ENCODE peak calls at places on chromosomes 5 and 9, in four cellular contexts. X is heart right ventricle; H is upper lobe of right lung; B is naive thymus-derived CD4-positive, alpha-beta T cell. L is an unnamed sample.
A peak's percentile ranks its signal among the peaks of the same experiment; 100 is the strongest.

GRCh38 chr5:143498821-143499220 is 95.3 kb upstream of the NR3C1 start:
- DNase-seq in X (no peak), B (no peak), H (no peak), L (no peak)

GRCh38 chr9:1604942-1605560 is 410.1 kb upstream of the SMARCA2 start:
- DNase-seq in B (no peak), H (no peak), X (no peak), L (no peak)

GRCh38 chr5:96431376-96432244 is 1.4 kb downstream of the PCSK1 start:
- DNase-seq in B (no peak), H (no peak), X (no peak), L (no peak)

GRCh38 chr5:25345240-25345771 is 700.5 kb upstream of the CDH10 start:
- DNase-seq in H (no peak), X (no peak), B (no peak), L (no peak)

GRCh38 chr5:10913846-10914245 is 152.8 kb upstream of the DAP start:
- DNase-seq in H (no peak), B (no peak), X (no peak), L (peak; percentile 33)

GRCh38 chr5:128534729-128535128 is 3.3 kb downstream of the FBN2 start:
- DNase-seq in H (no peak), B (no peak), X (no peak), L (peak; percentile 64)

GRCh38 chr9:110029422-110029814 is 178.5 kb downstream of the C9orf152 start:
- DNase-seq in H (no peak), B (no peak), X (no peak), L (peak; percentile 70)

GRCh38 chr9:72292184-72292787 is 72.7 kb downstream of the ZFAND5 start:
- DNase-seq in H (no peak), B (no peak), X (no peak), L (no peak)

GRCh38 chr9:78187763-78188495 is 47.9 kb upstream of the CEP78 start:
- DNase-seq in H (peak; percentile 73), X (peak; percentile 28), B (no peak), L (no peak)

DNA sequence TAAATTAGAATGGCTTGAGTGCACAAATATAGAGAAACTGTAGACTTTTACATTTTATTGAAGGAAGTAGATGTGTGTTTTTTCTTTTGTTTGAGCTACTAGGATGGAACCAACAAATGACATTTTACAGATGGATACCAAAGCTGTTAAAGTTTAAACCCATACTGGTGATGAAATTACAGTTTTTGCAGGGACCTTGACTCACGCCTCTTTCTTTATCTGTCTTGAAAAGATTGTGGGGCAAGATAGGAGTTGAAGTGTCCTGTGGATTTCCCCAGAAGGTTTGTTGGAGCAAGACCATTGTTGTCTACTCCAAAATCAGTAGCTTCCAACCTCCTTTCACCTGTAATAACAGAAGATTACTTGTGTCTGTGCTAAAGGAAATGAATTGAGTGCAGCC is 4.0 kb upstream of the C5orf63 start:
- DNase-seq in X (no peak), H (no peak), B (no peak), L (no peak)
- H3K27ac ChIP-seq in X (no peak overlapping the region), H (no peak overlapping the region), B (no peak overlapping the region), L (no peak overlapping the region)

DNA sequence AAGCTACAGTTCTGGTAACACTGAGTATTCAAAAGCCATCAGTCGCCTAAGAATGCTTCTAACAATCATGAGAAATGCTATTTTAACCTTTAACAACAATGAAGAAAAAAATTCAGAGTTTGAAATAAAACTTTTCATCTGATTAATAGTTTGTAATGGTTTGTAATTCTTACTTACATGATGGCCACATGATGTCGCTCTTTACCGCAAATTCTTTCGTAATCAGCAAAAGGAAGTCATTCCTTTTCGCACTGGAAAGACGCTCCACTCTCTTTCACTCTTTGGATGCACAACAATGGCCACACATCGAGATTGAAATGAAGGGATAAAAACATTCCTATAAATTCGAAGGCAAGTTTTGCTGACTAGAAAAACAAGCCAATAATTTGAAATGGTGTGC is at the start of gene PCDHA7:
- DNase-seq in X (no peak), H (no peak), B (no peak), L (no peak)
- H3K4me3 ChIP-seq in X (no peak within 1 kb of the TSS), H (peak within 1 kb of the TSS; percentile 0), B (no peak within 1 kb of the TSS), L (no peak within 1 kb of the TSS)

DNA sequence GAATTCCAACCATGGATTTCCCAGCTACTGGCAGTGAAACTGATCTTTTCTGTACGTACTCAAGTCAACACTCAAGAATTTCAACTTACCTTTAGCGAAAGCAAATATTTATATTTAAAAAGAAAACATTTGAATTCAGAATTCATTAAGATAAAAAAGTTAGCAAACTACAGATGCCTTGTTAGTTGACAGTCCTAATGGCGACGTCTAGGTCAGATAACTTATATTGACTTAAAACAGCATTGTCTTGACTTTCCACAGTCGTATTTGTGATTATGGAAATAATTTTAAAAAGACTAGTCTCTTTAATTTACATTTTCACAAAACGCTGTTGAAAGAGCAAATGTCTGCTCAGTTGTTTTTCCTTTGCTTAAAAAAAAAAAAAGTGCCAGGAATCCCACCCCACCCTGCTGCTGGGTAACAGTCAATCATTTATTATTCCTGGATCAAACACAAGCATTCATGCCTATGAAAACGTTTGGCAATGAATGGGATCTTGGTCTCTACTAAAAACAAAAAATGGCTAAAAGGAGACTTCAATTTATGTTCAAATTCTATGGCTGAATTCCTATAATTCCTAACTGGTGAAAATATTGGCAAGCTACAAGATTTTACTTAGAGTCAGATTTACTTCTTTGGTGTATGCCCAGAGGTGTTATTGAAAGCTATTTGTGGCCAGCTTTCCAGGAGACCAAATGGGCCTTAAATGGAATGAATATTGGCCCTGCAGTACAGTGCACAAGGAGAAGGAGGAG is 22.0 kb downstream of the OR2S2 start:
- DNase-seq in H (no peak), B (no peak), X (no peak), L (no peak)
- H3K27ac ChIP-seq in H (no peak overlapping the region), B (no peak overlapping the region), X (no peak overlapping the region), L (no peak overlapping the region)

DNA sequence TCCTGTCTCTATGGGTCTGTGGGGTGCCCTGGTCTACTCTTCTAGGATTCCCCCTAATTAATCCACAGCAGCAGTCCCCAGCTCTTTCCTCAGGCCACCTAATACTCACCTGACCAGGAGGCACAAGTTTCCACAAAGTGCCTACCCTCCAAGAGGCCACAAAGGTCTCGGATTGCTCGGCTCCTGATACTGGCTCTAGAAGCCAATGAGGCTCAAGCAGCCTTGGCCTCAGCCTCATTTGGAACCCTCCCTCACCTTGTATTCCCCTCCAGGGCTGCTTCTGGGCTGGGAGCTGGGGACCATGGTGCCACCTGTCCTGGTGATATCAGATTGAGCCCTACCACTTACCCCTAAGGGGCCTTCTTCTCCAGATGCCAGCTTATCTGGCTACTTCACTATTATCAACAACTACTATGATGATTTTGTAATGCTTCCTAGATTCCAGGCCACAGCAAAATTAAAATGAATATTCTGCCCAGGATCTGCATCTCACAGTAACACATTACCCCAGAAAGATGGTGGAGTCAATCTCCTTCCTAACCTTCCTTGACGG is 103.7 kb upstream of the SPOCK1 start:
- DNase-seq in B (no peak), H (no peak), X (no peak), L (no peak)
- H3K4me3 ChIP-seq in B (no peak overlapping the region), H (no peak overlapping the region), X (no peak overlapping the region), L (no peak overlapping the region)

GRCh38 chr9:137407590-137408300 is 15.2 kb downstream of the EXD3 start:
- DNase-seq in H (no peak), B (no peak), X (peak; percentile 62), L (no peak)

GRCh38 chr9:137404971-137405584 is 17.9 kb downstream of the EXD3 start:
- DNase-seq in B (no peak), H (no peak), X (no peak), L (no peak)

GRCh38 chr9:137406876-137407589 is 15.9 kb downstream of the EXD3 start:
- DNase-seq in B (peak; percentile 76), H (peak; percentile 85), X (peak; percentile 79), L (no peak)

GRCh38 chr9:137405677-137406081 is 17.3 kb downstream of the EXD3 start:
- DNase-seq in H (no peak), B (no peak), X (no peak), L (no peak)

GRCh38 chr9:137406085-137406773 is 16.7 kb downstream of the EXD3 start:
- DNase-seq in H (no peak), B (no peak), X (no peak), L (no peak)
- H3K27ac ChIP-seq in H (no peak overlapping the region), B (no peak overlapping the region), X (peak overlapping the region; percentile 79), L (no peak overlapping the region)

DNA sequence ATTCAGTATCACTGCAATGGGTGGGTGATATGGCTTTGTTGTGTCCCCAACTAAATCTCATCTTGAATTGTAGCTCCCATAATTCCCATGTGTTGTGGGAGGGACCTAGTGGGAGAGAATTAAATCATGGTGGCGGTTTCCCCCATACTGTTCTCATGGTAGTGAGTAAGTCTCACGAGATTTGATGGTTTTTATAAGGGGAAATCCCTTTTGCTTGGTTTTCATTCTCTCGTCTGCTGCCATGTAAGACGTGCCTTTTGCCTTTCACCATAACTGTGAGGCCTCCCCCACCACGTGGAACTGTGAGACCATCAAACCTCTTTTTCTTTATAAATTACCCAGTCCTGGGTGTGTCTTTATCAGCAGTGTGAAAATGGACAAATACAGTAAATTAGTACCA is 9.5 kb upstream of the NANS start:
- DNase-seq in H (no peak), X (no peak), B (no peak), L (no peak)
- H3K4me3 ChIP-seq in H (no peak overlapping the region), X (no peak overlapping the region), B (no peak overlapping the region), L (no peak overlapping the region)

DNA sequence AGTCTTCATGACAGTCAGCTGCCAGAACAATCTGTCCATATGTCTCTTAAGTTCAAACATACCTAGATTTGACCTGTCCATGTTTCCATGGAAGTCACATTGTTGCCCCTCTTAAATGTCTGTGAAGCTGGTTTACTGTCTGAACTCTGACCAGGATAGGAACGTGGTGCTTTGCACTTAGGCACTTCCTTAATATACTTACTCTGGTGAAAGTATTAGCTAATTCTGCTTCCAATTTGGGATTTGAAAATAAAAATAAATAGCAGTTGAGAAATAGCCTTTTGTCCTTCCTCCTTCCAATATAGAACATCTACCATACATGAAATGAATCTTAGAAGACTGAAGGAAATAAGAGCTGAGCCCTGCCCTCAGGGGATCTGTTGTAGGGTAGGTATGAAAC is 524.5 kb upstream of the CLINT1 start:
- DNase-seq in X (no peak), B (no peak), H (no peak), L (no peak)
- H3K27ac ChIP-seq in X (no peak overlapping the region), B (no peak overlapping the region), H (no peak overlapping the region), L (peak overlapping the region; percentile 4)

DNA sequence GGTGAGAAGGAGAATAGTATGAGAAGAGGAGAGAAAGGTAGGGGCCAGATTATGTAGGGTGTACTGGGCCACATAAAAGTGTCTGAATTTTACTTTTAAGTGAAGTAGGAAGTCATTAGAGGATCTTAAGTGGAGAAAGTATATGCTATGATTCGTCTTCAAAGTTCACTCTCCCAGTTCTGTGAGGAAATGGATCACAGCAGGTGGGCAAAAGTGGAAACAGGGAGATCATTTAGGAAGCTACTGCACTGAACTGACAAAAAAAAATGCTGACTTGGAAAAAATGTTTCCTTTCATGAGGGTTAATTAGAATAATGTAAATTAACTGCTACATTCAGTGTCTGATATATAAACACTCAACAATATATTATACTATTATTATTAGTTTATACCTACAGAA is 2.4 kb downstream of the KIF24 start:
- DNase-seq in X (no peak), H (no peak), B (no peak), L (no peak)
- H3K4me3 ChIP-seq in X (no peak overlapping the region), H (no peak overlapping the region), B (no peak overlapping the region), L (no peak overlapping the region)

L was measured in keratinocyte.